ENCODE peak calls at places on chromosomes 3 and 15, in five cellular contexts. I is T-cell, F is hypothalamus, X is GM20000, Q is left ventricle myocardium inferior. A is an unnamed sample.

GRCh38 chr3:130379274-130379673 is 33.8 kb downstream of the COL6A5 start:
- DNase-seq in I (no peak), F (no peak), X (no peak), Q (no peak), A (no peak)

GRCh38 chr3:2823016-2823415 is 287.2 kb downstream of the IL5RA start:
- DNase-seq in I (no peak), F (no peak), X (no peak), Q (no peak), A (no peak)

GRCh38 chr15:101049282-101049681 is 130.1 kb downstream of the LRRK1 start:
- DNase-seq in I (no peak), F (no peak), X (no peak), Q (no peak), A (no peak)

GRCh38 chr3:9349321-9350117 is 13.3 kb upstream of the THUMPD3 start:
- DNase-seq in I (no peak), F (no peak), X (no peak), Q (no peak), A (no peak)

GRCh38 chr15:60392601-60392985 is 5.2 kb downstream of the ANXA2 start:
- DNase-seq in I (no peak), F (no peak), X (peak), Q (no peak), A (peak)

GRCh38 chr3:64291956-64292355 is 66.7 kb upstream of the PRICKLE2 start:
- DNase-seq in I (no peak), F (no peak), X (no peak), Q (no peak), A (no peak)

GRCh38 chr15:92400980-92401787 is 7.5 kb downstream of the ST8SIA2 start:
- DNase-seq in I (no peak), F (no peak), X (no peak), Q (no peak), A (no peak)

GRCh38 chr3:153029350-153029749 is 132.7 kb upstream of the RAP2B start:
- DNase-seq in I (no peak), F (no peak), X (no peak), Q (no peak), A (no peak)

GRCh38 chr3:156389151-156389760 is 165.7 kb downstream of the SSR3 start:
- DNase-seq in I (no peak), F (no peak), X (no peak), Q (peak), A (no peak)

GRCh38 chr15:42650208-42651066 is 75.0 kb downstream of the STARD9 start:
- DNase-seq in I (peak), F (peak), X (peak), Q (peak), A (peak)

GRCh38 chr15:61115241-61115640 is 113.9 kb downstream of the RORA start:
- DNase-seq in I (no peak), F (no peak), X (no peak), Q (no peak), A (no peak)

GRCh38 chr3:146277953-146278631 is 27.2 kb upstream of the PLSCR4 start:
- DNase-seq in I (no peak), F (no peak), X (no peak), Q (no peak), A (no peak)

GRCh38 chr3:4426782-4427344 is 40.2 kb downstream of the SUMF1 start:
- DNase-seq in I (no peak), F (no peak), X (peak), Q (no peak), A (no peak)

GRCh38 chr3:170077406-170077805 is 39.6 kb downstream of the GPR160 start:
- DNase-seq in I (no peak), F (no peak), X (no peak), Q (no peak), A (no peak)

GRCh38 chr3:193317901-193318300 is 60.7 kb downstream of the ATP13A5 start:
- DNase-seq in I (no peak), F (no peak), X (no peak), Q (no peak), A (no peak)

GRCh38 chr3:85110393-85110792 is 151.6 kb downstream of the CADM2 start:
- DNase-seq in I (no peak), F (no peak), X (no peak), Q (no peak), A (no peak)

GRCh38 chr3:193593666-193594025 is 638 bp downstream of the OPA1 start:
- DNase-seq in I (peak), F (no peak), X (peak), Q (no peak), A (peak)

GRCh38 chr3:37014620-37015019 is 21.3 kb downstream of the MLH1 start:
- DNase-seq in I (no peak), F (no peak), X (no peak), Q (peak), A (no peak)

GRCh38 chr3:44685128-44685800 is 27.2 kb upstream of the ZNF502 start:
- DNase-seq in I (peak), F (peak), X (peak), Q (peak), A (peak)

GRCh38 chr3:46708401-46709146 is 7.4 kb downstream of the TMIE start:
- DNase-seq in I (no peak), F (no peak), X (no peak), Q (peak), A (no peak)

GRCh38 chr15:60121845-60122244 is 117.7 kb downstream of the FOXB1 start:
- DNase-seq in I (no peak), F (no peak), X (no peak), Q (no peak), A (no peak)

GRCh38 chr3:48614044-48614443 is 4.6 kb upstream of the UQCRC1 start:
- DNase-seq in I (no peak), F (no peak), X (no peak), Q (no peak), A (no peak)

GRCh38 chr3:27883266-27883665 is 161.1 kb upstream of the EOMES start:
- DNase-seq in I (no peak), F (no peak), X (no peak), Q (no peak), A (no peak)

GRCh38 chr3:56795097-56795806 is 6.5 kb downstream of the ARHGEF3 start:
- DNase-seq in I (no peak), F (no peak), X (no peak), Q (no peak), A (no peak)

GRCh38 chr15:33200903-33201302 is 6.4 kb upstream of the FMN1 start:
- DNase-seq in I (no peak), F (no peak), X (no peak), Q (no peak), A (no peak)

GRCh38 chr15:87669846-87670245 is 586.7 kb downstream of the NTRK3 start:
- DNase-seq in I (no peak), F (no peak), X (no peak), Q (no peak), A (no peak)

GRCh38 chr15:87354661-87355410 is 901.7 kb downstream of the NTRK3 start:
- DNase-seq in I (no peak), F (no peak), X (no peak), Q (no peak), A (no peak)

A was measured in T follicular helper cell.